ENCODE peak calls at places on chromosomes 1 and 21, in five cellular contexts. One of them, this sample, is unnamed.
A peak's percentile ranks its signal among the peaks of the same experiment; 100 is the strongest.

GRCh38 chr1:68229927-68230812 is 2.2 kb downstream of the WLS start:
- DNase-seq in CD8-positive, alpha-beta memory T cell: no peak
- DNase-seq in right atrium auricular region: no peak
- DNase-seq in aorta: no peak
- DNase-seq in keratinocyte: no peak
- DNase-seq in this sample: no peak

GRCh38 chr1:156727914-156728598 is at the start of gene METTL25B:
- DNase-seq in CD8-positive, alpha-beta memory T cell: peak; percentile 84
- DNase-seq in right atrium auricular region: peak; percentile 85
- DNase-seq in keratinocyte: no peak
- DNase-seq in aorta: peak; percentile 95
- DNase-seq in this sample: no peak

GRCh38 chr1:205826407-205826806 is 13.4 kb upstream of the SLC41A1 start:
- DNase-seq in CD8-positive, alpha-beta memory T cell: no peak
- DNase-seq in keratinocyte: no peak
- DNase-seq in right atrium auricular region: no peak
- DNase-seq in aorta: no peak
- DNase-seq in this sample: no peak

GRCh38 chr1:116737020-116737854 is 17.0 kb upstream of the CD2 start:
- DNase-seq in keratinocyte: no peak
- DNase-seq in CD8-positive, alpha-beta memory T cell: peak; percentile 81
- DNase-seq in right atrium auricular region: peak; percentile 66
- DNase-seq in aorta: no peak
- DNase-seq in this sample: peak; percentile 80

GRCh38 chr1:35587736-35588135 is 14.6 kb downstream of the TFAP2E start:
- DNase-seq in aorta: peak; percentile 61
- DNase-seq in right atrium auricular region: no peak
- DNase-seq in keratinocyte: no peak
- DNase-seq in CD8-positive, alpha-beta memory T cell: no peak
- DNase-seq in this sample: no peak

GRCh38 chr1:26067432-26067911 is at the start of gene TRIM63:
- DNase-seq in right atrium auricular region: peak; percentile 68
- DNase-seq in keratinocyte: no peak
- DNase-seq in CD8-positive, alpha-beta memory T cell: no peak
- DNase-seq in aorta: no peak
- DNase-seq in this sample: no peak

GRCh38 chr1:161311595-161312181 is 1.9 kb upstream of the MPZ start:
- DNase-seq in keratinocyte: no peak
- DNase-seq in CD8-positive, alpha-beta memory T cell: no peak
- DNase-seq in right atrium auricular region: no peak
- DNase-seq in aorta: no peak
- DNase-seq in this sample: no peak

GRCh38 chr1:228273720-228274451 is 66.0 kb downstream of the OBSCN start:
- DNase-seq in right atrium auricular region: no peak
- DNase-seq in keratinocyte: no peak
- DNase-seq in CD8-positive, alpha-beta memory T cell: no peak
- DNase-seq in aorta: no peak
- DNase-seq in this sample: peak; percentile 5

GRCh38 chr1:8816831-8817412 is 518 bp downstream of the RERE start:
- DNase-seq in aorta: peak; percentile 74
- DNase-seq in CD8-positive, alpha-beta memory T cell: peak; percentile 50
- DNase-seq in keratinocyte: no peak
- DNase-seq in right atrium auricular region: no peak
- DNase-seq in this sample: no peak

GRCh38 chr1:68431076-68431475 is 18.7 kb downstream of the RPE65 start:
- DNase-seq in right atrium auricular region: no peak
- DNase-seq in CD8-positive, alpha-beta memory T cell: no peak
- DNase-seq in aorta: no peak
- DNase-seq in keratinocyte: no peak
- DNase-seq in this sample: no peak

GRCh38 chr1:195019385-195019784 is 1588.9 kb downstream of the KCNT2 start:
- DNase-seq in CD8-positive, alpha-beta memory T cell: no peak
- DNase-seq in keratinocyte: no peak
- DNase-seq in aorta: no peak
- DNase-seq in right atrium auricular region: no peak
- DNase-seq in this sample: no peak

GRCh38 chr1:11651017-11651416 is 3.2 kb downstream of the FBXO2 start:
- DNase-seq in keratinocyte: no peak
- DNase-seq in aorta: no peak
- DNase-seq in CD8-positive, alpha-beta memory T cell: no peak
- DNase-seq in right atrium auricular region: no peak
- DNase-seq in this sample: no peak

GRCh38 chr1:16375521-16376359 is 8.7 kb downstream of the SZRD1 start:
- DNase-seq in keratinocyte: no peak
- DNase-seq in CD8-positive, alpha-beta memory T cell: no peak
- DNase-seq in aorta: no peak
- DNase-seq in right atrium auricular region: no peak
- DNase-seq in this sample: no peak

GRCh38 chr1:221719987-221720386 is 21.9 kb downstream of the DUSP10 start:
- DNase-seq in keratinocyte: no peak
- DNase-seq in right atrium auricular region: no peak
- DNase-seq in aorta: no peak
- DNase-seq in CD8-positive, alpha-beta memory T cell: no peak
- DNase-seq in this sample: no peak

GRCh38 chr1:75954594-75954993 is 22.4 kb upstream of the ASB17 start:
- DNase-seq in CD8-positive, alpha-beta memory T cell: no peak
- DNase-seq in right atrium auricular region: no peak
- DNase-seq in aorta: no peak
- DNase-seq in keratinocyte: no peak
- DNase-seq in this sample: no peak

GRCh38 chr1:75630004-75630403 is 19.1 kb upstream of the SLC44A5 start:
- DNase-seq in keratinocyte: no peak
- DNase-seq in right atrium auricular region: no peak
- DNase-seq in aorta: no peak
- DNase-seq in CD8-positive, alpha-beta memory T cell: no peak
- DNase-seq in this sample: no peak

GRCh38 chr1:234975122-234975940 is 153.3 kb downstream of the TOMM20 start:
- DNase-seq in aorta: no peak
- DNase-seq in keratinocyte: peak; percentile 62
- DNase-seq in right atrium auricular region: no peak
- DNase-seq in CD8-positive, alpha-beta memory T cell: no peak
- DNase-seq in this sample: no peak

GRCh38 chr1:7388141-7388487 is 383.0 kb upstream of the VAMP3 start:
- DNase-seq in right atrium auricular region: peak; percentile 57
- DNase-seq in CD8-positive, alpha-beta memory T cell: no peak
- DNase-seq in keratinocyte: no peak
- DNase-seq in aorta: peak; percentile 46
- DNase-seq in this sample: no peak

GRCh38 chr21:29351691-29352090 is 53.0 kb downstream of the BACH1 start:
- DNase-seq in CD8-positive, alpha-beta memory T cell: no peak
- DNase-seq in aorta: no peak
- DNase-seq in right atrium auricular region: no peak
- DNase-seq in keratinocyte: no peak
- DNase-seq in this sample: no peak

GRCh38 chr1:224434447-224435317 is at the start of gene WDR26:
- DNase-seq in CD8-positive, alpha-beta memory T cell: peak; percentile 92
- DNase-seq in right atrium auricular region: peak; percentile 80
- DNase-seq in aorta: peak; percentile 89
- DNase-seq in keratinocyte: no peak
- DNase-seq in this sample: peak; percentile 80

GRCh38 chr1:90012305-90012704 is 17.4 kb downstream of the ZNF326 start:
- DNase-seq in CD8-positive, alpha-beta memory T cell: no peak
- DNase-seq in right atrium auricular region: no peak
- DNase-seq in aorta: no peak
- DNase-seq in keratinocyte: no peak
- DNase-seq in this sample: no peak

GRCh38 chr1:171828794-171829193 is 12.5 kb upstream of the DNM3 start:
- DNase-seq in CD8-positive, alpha-beta memory T cell: no peak
- DNase-seq in aorta: no peak
- DNase-seq in keratinocyte: no peak
- DNase-seq in right atrium auricular region: no peak
- DNase-seq in this sample: no peak

GRCh38 chr21:39882186-39882882 is 15.1 kb downstream of the PCP4 start:
- DNase-seq in aorta: no peak
- DNase-seq in keratinocyte: no peak
- DNase-seq in CD8-positive, alpha-beta memory T cell: no peak
- DNase-seq in right atrium auricular region: no peak
- DNase-seq in this sample: no peak

GRCh38 chr1:214540324-214540723 is 11.1 kb downstream of the PTPN14 start:
- DNase-seq in aorta: no peak
- DNase-seq in CD8-positive, alpha-beta memory T cell: no peak
- DNase-seq in keratinocyte: no peak
- DNase-seq in right atrium auricular region: no peak
- DNase-seq in this sample: no peak

DNA sequence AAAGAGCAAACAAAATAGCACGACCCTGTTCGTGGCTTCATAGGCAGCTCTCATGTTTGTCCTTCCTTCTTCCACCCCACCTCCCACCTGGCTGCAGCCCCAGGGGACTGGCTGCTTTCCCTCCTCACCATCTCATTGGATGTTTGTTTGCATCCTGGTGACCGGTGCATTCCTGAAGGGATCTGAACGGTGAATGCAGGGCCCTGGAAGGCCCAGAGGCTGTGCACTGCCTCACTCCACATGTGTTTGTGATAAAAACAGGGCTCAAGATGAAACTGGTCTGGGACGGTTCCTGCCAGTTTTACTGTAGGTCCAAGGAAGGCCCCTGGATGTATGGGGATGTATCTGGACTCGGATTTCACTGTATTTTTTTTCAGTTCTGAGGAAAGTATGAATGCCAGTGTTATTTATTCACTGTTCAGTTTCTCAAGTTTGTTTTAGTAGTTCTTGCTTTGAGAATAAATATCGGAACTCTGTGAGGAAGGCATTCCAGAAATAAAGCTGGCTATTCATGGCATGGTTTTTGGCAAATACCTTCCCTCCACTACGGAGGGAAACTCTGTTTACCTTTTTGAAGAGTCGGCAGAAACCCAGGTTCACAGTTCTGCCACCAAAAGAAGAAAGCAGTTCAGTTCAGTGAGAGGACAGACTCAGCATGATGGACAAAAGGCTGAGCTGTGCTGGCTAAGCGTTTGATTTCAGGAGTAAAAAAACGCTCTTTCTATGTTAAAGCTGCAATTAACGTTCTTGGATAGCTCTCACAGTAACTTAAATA is 42.6 kb downstream of the CNN3 start:
- DNase-seq in keratinocyte: no peak
- DNase-seq in right atrium auricular region: no peak
- DNase-seq in aorta: no peak
- DNase-seq in CD8-positive, alpha-beta memory T cell: no peak
- DNase-seq in this sample: no peak
- H3K4me3 ChIP-seq in keratinocyte: no peak overlapping the region
- H3K4me3 ChIP-seq in right atrium auricular region: no peak overlapping the region
- H3K4me3 ChIP-seq in aorta: no peak overlapping the region
- H3K4me3 ChIP-seq in CD8-positive, alpha-beta memory T cell: no peak overlapping the region
- H3K4me3 ChIP-seq in this sample: no peak overlapping the region

GRCh38 chr1:17572264-17572985 is 32.9 kb downstream of the ARHGEF10L start:
- DNase-seq in keratinocyte: no peak
- DNase-seq in aorta: no peak
- DNase-seq in CD8-positive, alpha-beta memory T cell: no peak
- DNase-seq in right atrium auricular region: no peak
- DNase-seq in this sample: no peak

GRCh38 chr1:17577907-17578297 is 38.4 kb downstream of the ARHGEF10L start:
- DNase-seq in right atrium auricular region: no peak
- DNase-seq in keratinocyte: no peak
- DNase-seq in aorta: no peak
- DNase-seq in CD8-positive, alpha-beta memory T cell: no peak
- DNase-seq in this sample: no peak

GRCh38 chr1:17573518-17574041 is 34.1 kb downstream of the ARHGEF10L start:
- DNase-seq in CD8-positive, alpha-beta memory T cell: no peak
- DNase-seq in right atrium auricular region: no peak
- DNase-seq in aorta: no peak
- DNase-seq in keratinocyte: no peak
- DNase-seq in this sample: no peak

GRCh38 chr1:17575786-17576584 is 36.5 kb downstream of the ARHGEF10L start:
- DNase-seq in right atrium auricular region: no peak
- DNase-seq in keratinocyte: no peak
- DNase-seq in aorta: no peak
- DNase-seq in CD8-positive, alpha-beta memory T cell: no peak
- DNase-seq in this sample: no peak

DNA sequence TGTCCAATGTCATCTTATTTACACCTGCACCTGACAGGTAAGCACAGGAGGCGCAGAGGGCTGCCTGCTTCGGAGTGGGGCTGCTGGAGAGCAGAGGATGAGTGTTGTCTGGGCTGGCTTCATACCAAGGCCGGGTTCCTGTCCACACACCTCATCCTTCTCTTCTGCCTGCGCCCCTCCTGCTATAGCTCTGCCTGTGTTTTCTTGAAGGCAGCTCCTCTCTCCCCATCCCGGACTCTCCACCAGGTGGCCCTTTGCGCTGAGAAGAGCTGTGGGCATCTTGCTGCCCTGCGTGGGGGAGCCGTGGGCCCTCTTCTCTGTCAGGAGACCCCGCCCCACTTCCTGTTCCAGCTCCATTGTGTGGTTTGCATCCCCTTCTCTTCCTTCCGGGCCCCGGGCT is 35.0 kb downstream of the ARHGEF10L start:
- DNase-seq in aorta: no peak
- DNase-seq in right atrium auricular region: no peak
- DNase-seq in keratinocyte: no peak
- DNase-seq in CD8-positive, alpha-beta memory T cell: no peak
- DNase-seq in this sample: no peak
- H3K27me3 ChIP-seq in aorta: no peaks in the 10 kb centered on the region
- H3K27me3 ChIP-seq in right atrium auricular region: no peaks in the 10 kb centered on the region
- H3K27me3 ChIP-seq in keratinocyte: no peaks in the 10 kb centered on the region
- H3K27me3 ChIP-seq in CD8-positive, alpha-beta memory T cell: no peaks in the 10 kb centered on the region
- H3K27me3 ChIP-seq in this sample: no peaks in the 10 kb centered on the region

DNA sequence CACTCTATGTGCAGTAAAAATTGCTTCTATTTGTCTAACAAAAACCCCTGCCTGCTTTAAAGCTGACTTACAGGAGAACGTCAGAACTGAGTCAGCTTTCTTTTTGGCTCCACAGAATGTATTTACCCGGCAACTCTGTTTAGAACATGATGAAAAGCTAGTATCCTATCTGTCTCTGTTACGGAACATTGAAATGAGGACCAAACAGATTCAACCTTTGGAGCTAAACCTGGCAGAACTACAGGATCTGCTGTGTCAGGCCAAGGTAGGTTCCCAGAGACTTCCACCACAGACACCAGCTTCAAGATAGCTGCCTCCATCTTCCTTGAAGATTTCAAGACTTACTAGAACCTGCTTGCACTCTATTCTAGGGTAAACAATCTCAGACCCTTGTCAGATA is 132.6 kb downstream of the MACF1 start:
- DNase-seq in aorta: no peak
- DNase-seq in right atrium auricular region: no peak
- DNase-seq in keratinocyte: no peak
- DNase-seq in CD8-positive, alpha-beta memory T cell: no peak
- DNase-seq in this sample: no peak
- H3K36me3 ChIP-seq in aorta: peaks cover 6% of the 10 kb centered on the region
- H3K36me3 ChIP-seq in right atrium auricular region: peaks cover 88% of the 10 kb centered on the region
- H3K36me3 ChIP-seq in keratinocyte: peaks cover 43% of the 10 kb centered on the region
- H3K36me3 ChIP-seq in CD8-positive, alpha-beta memory T cell: peaks cover 69% of the 10 kb centered on the region
- H3K36me3 ChIP-seq in this sample: peaks cover 41% of the 10 kb centered on the region

DNA sequence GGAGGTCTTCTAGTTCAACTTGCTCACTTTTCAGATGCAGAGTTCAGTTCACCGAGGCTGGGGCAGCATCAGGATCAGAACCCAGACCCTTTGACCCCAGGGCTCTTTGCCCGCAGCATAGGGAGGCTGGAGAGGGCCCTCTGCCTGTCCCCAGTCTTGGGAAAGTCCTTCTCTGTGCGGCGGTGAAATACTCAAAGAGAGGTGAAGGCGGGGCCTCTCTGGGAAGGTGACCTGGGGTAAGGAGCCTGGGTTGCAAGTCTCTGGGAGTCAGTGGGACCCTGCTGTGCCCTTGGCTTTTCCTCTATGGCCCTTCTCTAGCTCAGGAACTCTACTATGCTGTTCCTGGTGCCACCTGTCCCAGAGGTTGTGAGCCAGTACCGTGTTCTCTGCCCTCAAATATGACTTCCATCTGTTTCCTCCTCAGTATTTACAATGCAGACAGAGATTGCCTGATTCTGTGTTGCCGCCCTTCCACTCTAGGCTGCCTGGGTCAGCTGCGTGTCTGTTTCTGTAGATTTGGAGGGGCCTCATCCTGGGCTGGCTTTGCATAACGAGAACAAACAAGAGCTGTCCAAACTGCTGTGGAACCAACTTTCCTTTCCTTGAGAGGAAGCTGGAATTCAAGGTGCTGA is 18.7 kb upstream of the ZBTB21 start:
- DNase-seq in aorta: no peak
- DNase-seq in keratinocyte: no peak
- DNase-seq in CD8-positive, alpha-beta memory T cell: no peak
- DNase-seq in right atrium auricular region: no peak
- DNase-seq in this sample: no peak
- H3K4me3 ChIP-seq in aorta: no peak overlapping the region
- H3K4me3 ChIP-seq in keratinocyte: no peak overlapping the region
- H3K4me3 ChIP-seq in CD8-positive, alpha-beta memory T cell: no peak overlapping the region
- H3K4me3 ChIP-seq in right atrium auricular region: no peak overlapping the region
- H3K4me3 ChIP-seq in this sample: no peak overlapping the region

This sample was measured in naive thymus-derived CD4-positive, alpha-beta T cell.